ENCODE peak calls at places on chromosomes 12 and 14, in six cellular contexts. One of them, this sample, is unnamed.

GRCh38 chr12:15001733-15002471 is 29.1 kb downstream of the PDE6H start:
- DNase-seq in fibroblast of villous mesenchyme: peak; percentile 17
- DNase-seq in AG10803: peak; percentile 15
- DNase-seq in AG04450: no peak
- DNase-seq in choroid plexus epithelial cell: peak; percentile 50
- DNase-seq in fibroblast of lung: peak; percentile 42
- DNase-seq in this sample: no peak

GRCh38 chr14:52351191-52351560 is 37.1 kb downstream of the PTGER2 start:
- DNase-seq in fibroblast of lung: peak; percentile 75
- DNase-seq in fibroblast of villous mesenchyme: no peak
- DNase-seq in AG04450: no peak
- DNase-seq in AG10803: peak; percentile 48
- DNase-seq in choroid plexus epithelial cell: peak; percentile 41
- DNase-seq in this sample: no peak

GRCh38 chr14:71236430-71236829 is 329.2 kb downstream of the PCNX1 start:
- DNase-seq in choroid plexus epithelial cell: no peak
- DNase-seq in AG04450: no peak
- DNase-seq in fibroblast of lung: no peak
- DNase-seq in fibroblast of villous mesenchyme: no peak
- DNase-seq in AG10803: peak; percentile 37
- DNase-seq in this sample: no peak

GRCh38 chr12:77102691-77103090 is 37.3 kb upstream of the E2F7 start:
- DNase-seq in fibroblast of villous mesenchyme: peak; percentile 55
- DNase-seq in AG04450: no peak
- DNase-seq in AG10803: peak; percentile 63
- DNase-seq in fibroblast of lung: peak; percentile 92
- DNase-seq in choroid plexus epithelial cell: peak; percentile 77
- DNase-seq in this sample: no peak

GRCh38 chr14:24212924-24213865 is at the start of gene CHMP4A:
- DNase-seq in fibroblast of lung: peak; percentile 99
- DNase-seq in AG04450: peak; percentile 95
- DNase-seq in fibroblast of villous mesenchyme: peak; percentile 99
- DNase-seq in choroid plexus epithelial cell: peak; percentile 99
- DNase-seq in AG10803: peak; percentile 98
- DNase-seq in this sample: peak; percentile 83

GRCh38 chr12:118259079-118259478 is 113.6 kb downstream of the TAOK3 start:
- DNase-seq in AG04450: no peak
- DNase-seq in fibroblast of lung: peak; percentile 34
- DNase-seq in AG10803: no peak
- DNase-seq in choroid plexus epithelial cell: no peak
- DNase-seq in fibroblast of villous mesenchyme: peak; percentile 19
- DNase-seq in this sample: no peak

GRCh38 chr14:50139192-50139591 is 22.8 kb upstream of the VCPKMT start:
- DNase-seq in AG10803: peak; percentile 20
- DNase-seq in choroid plexus epithelial cell: peak; percentile 58
- DNase-seq in fibroblast of villous mesenchyme: no peak
- DNase-seq in fibroblast of lung: peak; percentile 32
- DNase-seq in AG04450: no peak
- DNase-seq in this sample: no peak

GRCh38 chr12:6375269-6376078 is at the start of gene SCNN1A:
- DNase-seq in AG10803: no peak
- DNase-seq in AG04450: no peak
- DNase-seq in fibroblast of villous mesenchyme: no peak
- DNase-seq in fibroblast of lung: no peak
- DNase-seq in choroid plexus epithelial cell: no peak
- DNase-seq in this sample: no peak

GRCh38 chr12:79844693-79845092 is 90.2 kb downstream of the PPP1R12A start:
- DNase-seq in AG04450: peak; percentile 45
- DNase-seq in AG10803: peak; percentile 67
- DNase-seq in fibroblast of lung: peak; percentile 94
- DNase-seq in choroid plexus epithelial cell: peak; percentile 49
- DNase-seq in fibroblast of villous mesenchyme: peak; percentile 61
- DNase-seq in this sample: no peak

GRCh38 chr14:68632591-68632895 is 160.3 kb downstream of the ZFP36L1 start:
- DNase-seq in AG10803: no peak
- DNase-seq in AG04450: no peak
- DNase-seq in choroid plexus epithelial cell: no peak
- DNase-seq in fibroblast of villous mesenchyme: no peak
- DNase-seq in fibroblast of lung: no peak
- DNase-seq in this sample: no peak

GRCh38 chr14:86838363-86838762 is 1154.6 kb downstream of the GALC start:
- DNase-seq in AG04450: no peak
- DNase-seq in fibroblast of villous mesenchyme: peak; percentile 4
- DNase-seq in fibroblast of lung: no peak
- DNase-seq in AG10803: no peak
- DNase-seq in choroid plexus epithelial cell: peak; percentile 44
- DNase-seq in this sample: no peak

GRCh38 chr14:25444381-25444780 is 394.4 kb upstream of the STXBP6 start:
- DNase-seq in fibroblast of villous mesenchyme: no peak
- DNase-seq in AG10803: no peak
- DNase-seq in fibroblast of lung: no peak
- DNase-seq in AG04450: no peak
- DNase-seq in choroid plexus epithelial cell: no peak
- DNase-seq in this sample: no peak

GRCh38 chr14:88437659-88438058 is 52.2 kb downstream of the SPATA7 start:
- DNase-seq in AG10803: no peak
- DNase-seq in AG04450: no peak
- DNase-seq in fibroblast of lung: no peak
- DNase-seq in fibroblast of villous mesenchyme: peak; percentile 8
- DNase-seq in choroid plexus epithelial cell: peak; percentile 27
- DNase-seq in this sample: no peak

DNA sequence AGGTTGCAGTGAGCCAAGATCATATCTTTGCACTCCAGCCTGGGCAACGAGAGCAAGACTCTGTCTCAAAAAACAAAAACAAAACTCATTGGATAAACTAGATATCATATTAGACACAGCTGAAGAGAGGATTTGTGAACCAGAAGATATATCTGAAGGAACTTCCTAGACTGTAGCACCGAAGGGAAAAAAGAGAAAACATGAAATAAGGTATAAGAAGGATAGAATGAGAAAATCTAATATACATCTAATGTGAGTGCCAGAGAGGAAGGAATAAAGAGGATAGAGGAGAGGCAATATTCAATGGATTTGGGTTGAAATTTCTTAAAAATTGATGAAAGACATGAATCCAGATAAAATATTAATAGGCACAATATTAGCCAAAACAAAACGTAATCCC is 22.5 kb downstream of the TMPRSS12 start:
- DNase-seq in fibroblast of lung: no peak
- DNase-seq in choroid plexus epithelial cell: no peak
- DNase-seq in fibroblast of villous mesenchyme: no peak
- DNase-seq in AG04450: no peak
- DNase-seq in AG10803: no peak
- DNase-seq in this sample: no peak
- TF ChIP-seq CTCF in fibroblast of lung: no peak
- TF ChIP-seq CTCF in choroid plexus epithelial cell: no peak
- TF ChIP-seq CTCF in fibroblast of villous mesenchyme: no peak
- TF ChIP-seq CTCF in AG04450: no peak
- TF ChIP-seq CTCF in AG10803: no peak
- TF ChIP-seq CTCF in this sample: no peak

GRCh38 chr12:106987846-106988245 is 900 bp upstream of the MTERF2 start:
- DNase-seq in fibroblast of villous mesenchyme: no peak
- DNase-seq in fibroblast of lung: no peak
- DNase-seq in AG10803: no peak
- DNase-seq in AG04450: no peak
- DNase-seq in choroid plexus epithelial cell: no peak
- DNase-seq in this sample: no peak

GRCh38 chr12:106984588-106985137 is 2.3 kb downstream of the MTERF2 start:
- DNase-seq in fibroblast of lung: no peak
- DNase-seq in fibroblast of villous mesenchyme: no peak
- DNase-seq in AG10803: no peak
- DNase-seq in choroid plexus epithelial cell: no peak
- DNase-seq in AG04450: no peak
- DNase-seq in this sample: no peak

GRCh38 chr12:106985479-106985878 is 1.5 kb downstream of the MTERF2 start:
- DNase-seq in fibroblast of lung: no peak
- DNase-seq in fibroblast of villous mesenchyme: no peak
- DNase-seq in AG10803: no peak
- DNase-seq in AG04450: no peak
- DNase-seq in choroid plexus epithelial cell: no peak
- DNase-seq in this sample: no peak

GRCh38 chr12:106986135-106986534 is 811 bp downstream of the MTERF2 start:
- DNase-seq in fibroblast of lung: no peak
- DNase-seq in choroid plexus epithelial cell: no peak
- DNase-seq in fibroblast of villous mesenchyme: no peak
- DNase-seq in AG04450: no peak
- DNase-seq in AG10803: no peak
- DNase-seq in this sample: no peak

DNA sequence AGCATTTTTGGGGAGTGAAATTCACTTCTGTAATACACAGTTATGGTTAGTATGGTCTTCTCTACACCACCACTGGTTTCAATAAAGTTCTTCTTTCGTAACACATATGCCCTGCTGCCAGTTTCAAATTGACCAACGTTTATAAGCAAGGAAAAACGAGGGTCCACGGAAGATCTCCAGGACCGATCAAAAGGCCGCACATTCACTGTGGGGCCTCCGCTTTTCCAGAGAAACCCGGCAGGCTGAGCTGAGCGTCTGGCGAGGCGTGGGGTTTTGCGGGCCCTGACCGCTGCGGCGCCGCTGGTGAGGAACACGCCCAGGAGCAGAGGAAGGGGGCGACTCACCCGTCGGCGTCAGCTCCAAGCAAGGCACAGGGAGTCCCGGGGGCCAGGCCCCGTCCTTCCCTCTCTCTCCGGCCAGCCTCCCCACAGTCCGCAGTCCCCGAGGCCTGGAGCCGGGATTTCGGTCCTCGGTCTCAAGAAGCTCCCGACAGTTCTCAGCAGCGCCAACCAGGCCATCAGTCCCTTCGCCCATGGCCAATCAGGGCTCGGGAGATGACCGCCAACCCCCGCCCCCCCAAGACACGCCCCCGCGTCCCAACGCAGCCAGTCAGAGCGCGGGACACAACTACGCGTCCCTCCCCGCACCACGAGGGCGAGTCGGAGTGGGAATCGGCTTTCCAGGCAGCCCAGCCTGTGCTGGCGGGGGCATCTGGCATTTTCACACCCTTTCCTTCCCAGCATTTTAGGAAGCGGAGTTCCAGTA is at the start of gene MTERF2:
- DNase-seq in AG10803: peak; percentile 94
- DNase-seq in fibroblast of lung: peak; percentile 95
- DNase-seq in choroid plexus epithelial cell: peak; percentile 96
- DNase-seq in fibroblast of villous mesenchyme: peak; percentile 95
- DNase-seq in AG04450: peak; percentile 68
- DNase-seq in this sample: peak; percentile 61
- TF ChIP-seq CTCF in AG10803: no peak
- TF ChIP-seq CTCF in fibroblast of lung: no peak
- TF ChIP-seq CTCF in choroid plexus epithelial cell: peak; percentile 13
- TF ChIP-seq CTCF in fibroblast of villous mesenchyme: no peak
- TF ChIP-seq CTCF in AG04450: peak; percentile 11
- TF ChIP-seq CTCF in this sample: no peak

DNA sequence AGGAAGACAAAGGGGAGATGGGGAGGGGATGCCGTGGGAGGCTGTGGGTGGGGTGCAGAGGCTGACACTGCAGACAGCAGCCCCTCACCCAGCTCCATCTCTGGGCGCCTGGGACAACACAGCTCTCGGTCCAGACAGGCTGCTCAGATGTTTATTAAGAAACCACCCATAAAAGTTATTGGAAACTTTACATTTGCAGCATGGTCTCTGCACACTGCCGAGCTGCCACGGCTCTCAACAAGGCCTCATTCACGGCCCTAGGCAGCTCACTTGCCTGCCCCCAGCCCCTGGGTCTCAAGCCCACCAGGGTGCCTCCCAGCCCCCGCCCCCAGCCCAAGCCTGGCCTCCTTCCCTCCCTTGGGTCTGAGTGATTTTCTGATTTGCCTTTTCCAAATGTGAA is 21.0 kb upstream of the COL2A1 start:
- DNase-seq in choroid plexus epithelial cell: no peak
- DNase-seq in fibroblast of lung: no peak
- DNase-seq in AG04450: no peak
- DNase-seq in AG10803: no peak
- DNase-seq in fibroblast of villous mesenchyme: no peak
- DNase-seq in this sample: no peak
- TF ChIP-seq CTCF in choroid plexus epithelial cell: no peak
- TF ChIP-seq CTCF in fibroblast of lung: no peak
- TF ChIP-seq CTCF in AG04450: no peak
- TF ChIP-seq CTCF in AG10803: no peak
- TF ChIP-seq CTCF in fibroblast of villous mesenchyme: no peak
- TF ChIP-seq CTCF in this sample: no peak

GRCh38 chr12:108918206-108918605 is 38.3 kb downstream of the DAO start:
- DNase-seq in fibroblast of lung: no peak
- DNase-seq in AG10803: no peak
- DNase-seq in choroid plexus epithelial cell: no peak
- DNase-seq in AG04450: no peak
- DNase-seq in fibroblast of villous mesenchyme: no peak
- DNase-seq in this sample: no peak
- TF ChIP-seq CTCF in fibroblast of lung: no peak
- TF ChIP-seq CTCF in AG10803: no peak
- TF ChIP-seq CTCF in choroid plexus epithelial cell: no peak
- TF ChIP-seq CTCF in AG04450: no peak
- TF ChIP-seq CTCF in fibroblast of villous mesenchyme: no peak
- TF ChIP-seq CTCF in this sample: no peak

DNA sequence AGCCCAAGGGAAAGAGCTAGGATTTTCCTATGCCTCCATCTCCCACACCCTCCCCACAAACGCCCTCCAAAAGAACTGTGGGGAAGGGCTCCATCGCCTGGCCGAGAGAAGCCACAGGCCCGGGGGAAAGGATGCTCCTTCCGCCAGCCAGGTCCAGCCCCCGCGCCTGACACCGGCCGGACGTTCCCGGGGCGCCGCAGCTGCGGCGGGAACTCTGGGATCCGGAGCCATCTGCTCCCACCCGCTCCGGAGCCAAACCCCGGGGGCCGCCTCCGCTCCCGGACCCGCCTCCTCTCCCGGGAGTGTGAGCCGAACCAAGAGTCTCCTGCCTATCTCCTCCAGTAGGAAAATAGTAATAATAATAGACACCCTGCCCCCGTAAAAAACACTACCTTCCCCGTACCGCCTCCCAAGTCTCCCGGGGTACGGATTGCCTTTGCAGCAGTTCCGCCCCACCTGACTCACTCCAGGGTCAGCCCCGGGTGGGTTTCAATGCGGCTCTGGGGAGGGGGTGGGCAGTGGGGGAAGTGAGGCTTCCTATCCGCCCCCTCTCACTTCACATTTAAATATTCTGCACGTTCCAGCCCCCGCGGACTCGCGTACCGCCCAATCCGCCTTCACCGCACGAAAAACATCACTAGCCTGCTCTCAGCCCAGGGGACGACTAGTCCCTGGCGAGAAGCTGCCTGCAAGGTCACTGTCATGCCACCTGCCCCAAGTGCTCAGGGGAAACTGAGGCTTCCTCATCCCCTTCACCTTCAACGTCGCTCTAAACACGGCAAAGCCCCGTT is 2.4 kb downstream of the AGAP2 start:
- DNase-seq in AG04450: no peak
- DNase-seq in fibroblast of villous mesenchyme: peak; percentile 37
- DNase-seq in fibroblast of lung: peak; percentile 15
- DNase-seq in AG10803: no peak
- DNase-seq in choroid plexus epithelial cell: peak; percentile 45
- DNase-seq in this sample: no peak
- TF ChIP-seq CTCF in AG04450: peak; percentile 51
- TF ChIP-seq CTCF in fibroblast of villous mesenchyme: peak; percentile 46
- TF ChIP-seq CTCF in fibroblast of lung: peak; percentile 45
- TF ChIP-seq CTCF in AG10803: peak; percentile 33
- TF ChIP-seq CTCF in choroid plexus epithelial cell: peak; percentile 59
- TF ChIP-seq CTCF in this sample: no peak

This sample was measured in activated B cell treated with CpG ODN at 0.5 μM for 24 hours.